ENCODE peak calls at places on chromosome 19, in six cellular contexts. N is endothelial cell of umbilical vein; A is NCI-H748 treated with DMSO at 0.1 percent for 48 hours; V is stimulated activated CD4-positive, alpha-beta T cell treated with anti-CD3 and anti-CD28 coated beads, Interleukin-1b, Interleukin-23, amount 100 ng/mL, for 24 hours; P is ovary; D is uterus. I is an unnamed sample.

GRCh38 chr19:453606-454005 is 7.2 kb downstream of the SHC2 start:
- DNase-seq in N (no peak), A (no peak), V (no peak), P (no peak), D (no peak), I (no peak)

GRCh38 chr19:29645911-29646310 is 19.4 kb upstream of the PLEKHF1 start:
- DNase-seq in N (no peak), A (no peak), V (no peak), P (peak), D (no peak), I (peak)

GRCh38 chr19:40530091-40530901 is 46.4 kb upstream of the SHKBP1 start:
- DNase-seq in N (no peak), A (peak), V (no peak), P (peak), D (no peak), I (no peak)

GRCh38 chr19:1221141-1221903 is 15.7 kb downstream of the STK11 start:
- DNase-seq in N (peak), A (no peak), V (no peak), P (peak), D (peak), I (peak)

GRCh38 chr19:31342926-31343325 is 6.3 kb downstream of the TSHZ3 start:
- DNase-seq in N (no peak), A (no peak), V (no peak), P (peak), D (no peak), I (no peak)

GRCh38 chr19:37007587-37008220 is 70.5 kb upstream of the ZNF420 start:
- DNase-seq in N (no peak), A (peak), V (peak), P (peak), D (no peak), I (peak)

GRCh38 chr19:7242601-7243258 is 51.5 kb downstream of the INSR start:
- DNase-seq in N (peak), A (no peak), V (no peak), P (no peak), D (peak), I (peak)

GRCh38 chr19:39407644-39408391 is 1.2 kb downstream of the ZFP36 start:
- DNase-seq in N (no peak), A (no peak), V (no peak), P (peak), D (peak), I (peak)

GRCh38 chr19:3186891-3187661 is 1.3 kb downstream of the NCLN start:
- DNase-seq in N (no peak), A (no peak), V (no peak), P (peak), D (no peak), I (no peak)

GRCh38 chr19:35006342-35006998 is 6.3 kb downstream of the GRAMD1A start:
- DNase-seq in N (peak), A (no peak), V (no peak), P (no peak), D (no peak), I (peak)

GRCh38 chr19:19651076-19651475 is 7.6 kb upstream of the GMIP start:
- DNase-seq in N (no peak), A (no peak), V (no peak), P (no peak), D (peak), I (no peak)